ENCODE peak calls at places on chromosomes 16 and 17, in six cellular contexts. I is NCI-H2227 treated with DMSO at 0.1 percent for 48 hours, T is aorta, L is left ventricle myocardium superior, O is omental fat pad, H is HS-5. J is an unnamed sample.

GRCh38 chr16:87047221-87048037 is 269.8 kb downstream of the C16orf95 start:
- DNase-seq in I (no peak), T (no peak), L (no peak), O (no peak), H (no peak), J (no peak)

GRCh38 chr16:83113811-83114210 is 487.0 kb downstream of the CDH13 start:
- DNase-seq in I (no peak), T (no peak), L (no peak), O (no peak), H (no peak), J (no peak)

GRCh38 chr16:85689285-85689949 is 663 bp upstream of the GINS2 start:
- DNase-seq in I (no peak), T (no peak), L (no peak), O (no peak), H (no peak), J (no peak)

GRCh38 chr17:8888704-8889302 is 21.3 kb upstream of the PIK3R6 start:
- DNase-seq in I (no peak), T (peak; percentile 67), L (no peak), O (no peak), H (no peak), J (no peak)

GRCh38 chr16:64417711-64418227 is 704.1 kb downstream of the CDH11 start:
- DNase-seq in I (no peak), T (no peak), L (no peak), O (no peak), H (no peak), J (no peak)

GRCh38 chr17:16935786-16936185 is 36.1 kb downstream of the TNFRSF13B start:
- DNase-seq in I (no peak), T (no peak), L (peak; percentile 11), O (no peak), H (no peak), J (no peak)

GRCh38 chr17:21008516-21008915 is 34.3 kb downstream of the USP22 start:
- DNase-seq in I (no peak), T (no peak), L (no peak), O (no peak), H (no peak), J (no peak)

GRCh38 chr16:79767597-79768280 is 167.2 kb upstream of the MAF start:
- DNase-seq in I (no peak), T (no peak), L (peak; percentile 37), O (no peak), H (no peak), J (no peak)

GRCh38 chr16:11672206-11673090 is 4.2 kb downstream of the SNN start:
- DNase-seq in I (no peak), T (peak; percentile 70), L (no peak), O (no peak), H (no peak), J (no peak)

GRCh38 chr17:31488264-31488981 is 96.9 kb downstream of the RAB11FIP4 start:
- DNase-seq in I (no peak), T (no peak), L (peak; percentile 59), O (no peak), H (no peak), J (no peak)

GRCh38 chr17:73316919-73317505 is 5.2 kb upstream of the CDC42EP4 start:
- DNase-seq in I (no peak), T (no peak), L (no peak), O (no peak), H (no peak), J (no peak)

GRCh38 chr16:88449267-88449561 is 3.9 kb upstream of the ZFPM1 start:
- DNase-seq in I (no peak), T (no peak), L (no peak), O (no peak), H (no peak), J (no peak)

GRCh38 chr16:86809458-86809955 is 231.2 kb downstream of the FOXL1 start:
- DNase-seq in I (no peak), T (no peak), L (no peak), O (no peak), H (peak; percentile 36), J (no peak)

GRCh38 chr16:29025218-29025617 is 40.4 kb downstream of the LAT start:
- DNase-seq in I (no peak), T (no peak), L (no peak), O (no peak), H (no peak), J (no peak)

GRCh38 chr16:56855936-56856335 is 9.1 kb upstream of the SLC12A3 start:
- DNase-seq in I (no peak), T (no peak), L (no peak), O (no peak), H (no peak), J (no peak)

GRCh38 chr17:36468903-36469635 is 17.4 kb upstream of the ZNHIT3 start:
- DNase-seq in I (no peak), T (no peak), L (no peak), O (no peak), H (no peak), J (no peak)

GRCh38 chr17:4509402-4509801 is 10.7 kb downstream of the SPNS2 start:
- DNase-seq in I (no peak), T (peak; percentile 91), L (no peak), O (no peak), H (no peak), J (no peak)

GRCh38 chr17:45692661-45693060 is 91.5 kb upstream of the CRHR1 start:
- DNase-seq in I (no peak), T (no peak), L (no peak), O (no peak), H (no peak), J (no peak)

GRCh38 chr17:74435775-74436359 is 4.0 kb downstream of the GPRC5C start:
- DNase-seq in I (no peak), T (no peak), L (peak; percentile 16), O (no peak), H (no peak), J (no peak)

GRCh38 chr17:74245145-74245817 is 28.8 kb upstream of the DNAI2 start:
- DNase-seq in I (peak; percentile 23), T (no peak), L (no peak), O (no peak), H (no peak), J (no peak)

GRCh38 chr17:57861737-57862409 is 12.0 kb upstream of the MRPS23 start:
- DNase-seq in I (no peak), T (peak; percentile 91), L (peak; percentile 85), O (no peak), H (no peak), J (peak; percentile 67)

GRCh38 chr17:47119746-47120520 is 69.2 kb downstream of the CDC27 start:
- DNase-seq in I (no peak), T (no peak), L (no peak), O (no peak), H (peak; percentile 60), J (no peak)

GRCh38 chr17:49574283-49574892 is 1.3 kb upstream of the NXPH3 start:
- DNase-seq in I (no peak), T (peak; percentile 80), L (no peak), O (no peak), H (no peak), J (no peak)

GRCh38 chr17:4514206-4514605 is 15.5 kb downstream of the SPNS2 start:
- DNase-seq in I (no peak), T (no peak), L (no peak), O (no peak), H (no peak), J (no peak)

J was measured in HuH-7.5.